ENCODE peak calls at places on chromosomes 4 and X, in eight cellular contexts. B is CD4-positive, alpha-beta T cell; V is RWPE1; Q is psoas muscle; K is hepatocyte; Y is BE2C; G is nephron progenitor cell; L is MM.1S. E is an unnamed sample.

GRCh38 chr4:159476886-159477285 is 374.0 kb downstream of the RAPGEF2 start:
- DNase-seq in B (no peak), V (no peak), Q (no peak), K (no peak), Y (no peak), G (no peak), L (no peak), E (no peak)

GRCh38 chr4:5029447-5029846 is 10.2 kb upstream of the CYTL1 start:
- DNase-seq in B (no peak), V (no peak), Q (no peak), K (no peak), Y (no peak), G (no peak), L (no peak), E (no peak)

GRCh38 chr4:177079327-177079726 is 230.3 kb upstream of the NEIL3 start:
- DNase-seq in B (no peak), V (no peak), Q (no peak), K (no peak), Y (no peak), G (no peak), L (no peak), E (peak; percentile 3)

GRCh38 chr4:73068496-73069337 is 799 bp downstream of the COX18 start:
- DNase-seq in B (no peak), V (peak; percentile 6), Q (no peak), K (peak; percentile 14), Y (no peak), G (no peak), L (peak; percentile 39), E (peak; percentile 38)

GRCh38 chr4:8474856-8475255 is 34.3 kb downstream of the TRMT44 start:
- DNase-seq in B (no peak), V (no peak), Q (no peak), K (no peak), Y (no peak), G (no peak), L (no peak), E (no peak)

GRCh38 chrX:92247076-92247475 is 467.9 kb downstream of the PCDH11X start:
- DNase-seq in B (no peak), V (peak; percentile 26), Q (no peak), K (no peak), Y (no peak), G (no peak), L (no peak), E (peak; percentile 2)

GRCh38 chrX:24424948-24425347 is 40.1 kb upstream of the PDK3 start:
- DNase-seq in B (no peak), V (no peak), Q (peak; percentile 53), K (peak; percentile 36), Y (no peak), G (no peak), L (no peak), E (no peak)

GRCh38 chr4:10281996-10282395 is 165.4 kb upstream of the WDR1 start:
- DNase-seq in B (no peak), V (peak; percentile 24), Q (no peak), K (no peak), Y (no peak), G (no peak), L (no peak), E (peak; percentile 35)

GRCh38 chrX:53682885-53683555 is 3.5 kb downstream of the HUWE1 start:
- DNase-seq in B (peak; percentile 12), V (no peak), Q (peak; percentile 19), K (peak; percentile 55), Y (peak; percentile 49), G (peak; percentile 36), L (peak; percentile 30), E (peak; percentile 49)

GRCh38 chr4:128958194-128958593 is 135.1 kb downstream of the SCLT1 start:
- DNase-seq in B (no peak), V (no peak), Q (no peak), K (peak; percentile 13), Y (no peak), G (no peak), L (no peak), E (no peak)

GRCh38 chr4:100147198-100147597 is 43.1 kb downstream of the DDIT4L start:
- DNase-seq in B (no peak), V (no peak), Q (no peak), K (no peak), Y (no peak), G (no peak), L (no peak), E (no peak)

GRCh38 chr4:14165253-14165942 is 537.9 kb upstream of the BOD1L1 start:
- DNase-seq in B (no peak), V (no peak), Q (no peak), K (no peak), Y (no peak), G (no peak), L (peak; percentile 72), E (no peak)

GRCh38 chr4:139214039-139214534 is 37.1 kb upstream of the ELF2 start:
- DNase-seq in B (no peak), V (no peak), Q (peak; percentile 22), K (no peak), Y (peak; percentile 35), G (peak; percentile 10), L (peak; percentile 93), E (no peak)

GRCh38 chr4:137601924-137602323 is 69.6 kb upstream of the PCDH18 start:
- DNase-seq in B (no peak), V (no peak), Q (no peak), K (peak; percentile 26), Y (peak; percentile 8), G (no peak), L (no peak), E (peak; percentile 73)

GRCh38 chrX:150565551-150565950 is 2.9 kb upstream of the MTM1 start:
- DNase-seq in B (no peak), V (no peak), Q (no peak), K (no peak), Y (no peak), G (no peak), L (no peak), E (no peak)

GRCh38 chrX:55489315-55490009 is at the start of gene USP51:
- DNase-seq in B (peak; percentile 11), V (no peak), Q (peak; percentile 21), K (peak; percentile 81), Y (peak; percentile 8), G (peak; percentile 51), L (no peak), E (no peak)

GRCh38 chr4:15525080-15525479 is 55.4 kb downstream of the CC2D2A start:
- DNase-seq in B (no peak), V (peak; percentile 68), Q (no peak), K (peak; percentile 49), Y (no peak), G (no peak), L (no peak), E (peak; percentile 97)

GRCh38 chr4:116872941-116873340 is 212.4 kb downstream of the TRAM1L1 start:
- DNase-seq in B (no peak), V (no peak), Q (no peak), K (no peak), Y (no peak), G (no peak), L (no peak), E (no peak)

GRCh38 chr4:175891863-175892262 is 79.8 kb upstream of the GPM6A start:
- DNase-seq in B (no peak), V (no peak), Q (no peak), K (peak; percentile 71), Y (no peak), G (no peak), L (peak; percentile 53), E (peak; percentile 39)
- TF ChIP-seq CTCF in B (no peak), V (peak; percentile 37), Q (no peak), K (peak; percentile 56), Y (peak; percentile 30), G (peak; percentile 39), L (peak; percentile 37), E (no peak)

GRCh38 chrX:114619874-114620273 is 36.0 kb downstream of the HTR2C start:
- DNase-seq in B (no peak), V (no peak), Q (no peak), K (peak; percentile 18), Y (peak; percentile 3), G (peak; percentile 4), L (no peak), E (peak; percentile 4)
- TF ChIP-seq CTCF in B (no peak), V (peak; percentile 32), Q (peak; percentile 23), K (peak; percentile 49), Y (peak; percentile 50), G (peak; percentile 54), L (peak; percentile 37), E (peak; percentile 47)

DNA sequence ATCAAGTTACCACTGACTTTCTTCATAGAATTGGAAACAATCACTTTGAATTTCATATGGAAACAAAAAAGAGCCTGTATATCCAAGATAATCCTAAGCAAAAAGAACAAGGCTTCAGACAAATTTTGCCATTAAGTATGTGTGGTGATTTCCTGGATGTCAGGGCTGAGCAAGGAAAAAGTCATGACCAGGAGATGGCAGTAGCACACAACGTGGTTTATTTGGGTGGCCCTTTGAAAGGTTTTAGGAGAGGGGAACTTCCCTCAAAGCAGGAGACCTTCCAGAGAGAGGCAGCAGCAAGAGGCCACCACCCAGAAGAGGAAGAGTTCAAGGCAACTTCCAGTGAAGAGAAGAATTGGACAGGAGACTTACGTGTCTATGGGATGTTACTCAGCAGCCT is 18.1 kb upstream of the ZXDB start:
- DNase-seq in B (no peak), V (no peak), Q (no peak), K (no peak), Y (peak; percentile 11), G (peak; percentile 4), L (peak; percentile 45), E (peak; percentile 24)
- TF ChIP-seq CTCF in B (peak; percentile 46), V (peak; percentile 28), Q (peak; percentile 37), K (peak; percentile 43), Y (peak; percentile 51), G (peak; percentile 29), L (peak; percentile 56), E (peak; percentile 47)

GRCh38 chr4:95546866-95547707 is 1.7 kb downstream of the UNC5C start:
- DNase-seq in B (no peak), V (no peak), Q (no peak), K (no peak), Y (peak; percentile 66), G (peak; percentile 35), L (no peak), E (no peak)

GRCh38 chr4:95546236-95546635 is 2.5 kb downstream of the UNC5C start:
- DNase-seq in B (no peak), V (no peak), Q (no peak), K (no peak), Y (no peak), G (no peak), L (no peak), E (no peak)

GRCh38 chr4:95541889-95542607 is 6.7 kb downstream of the UNC5C start:
- DNase-seq in B (no peak), V (no peak), Q (no peak), K (no peak), Y (no peak), G (no peak), L (no peak), E (no peak)

GRCh38 chr4:95545526-95545925 is 3.2 kb downstream of the UNC5C start:
- DNase-seq in B (no peak), V (no peak), Q (no peak), K (no peak), Y (peak; percentile 46), G (no peak), L (no peak), E (no peak)

DNA sequence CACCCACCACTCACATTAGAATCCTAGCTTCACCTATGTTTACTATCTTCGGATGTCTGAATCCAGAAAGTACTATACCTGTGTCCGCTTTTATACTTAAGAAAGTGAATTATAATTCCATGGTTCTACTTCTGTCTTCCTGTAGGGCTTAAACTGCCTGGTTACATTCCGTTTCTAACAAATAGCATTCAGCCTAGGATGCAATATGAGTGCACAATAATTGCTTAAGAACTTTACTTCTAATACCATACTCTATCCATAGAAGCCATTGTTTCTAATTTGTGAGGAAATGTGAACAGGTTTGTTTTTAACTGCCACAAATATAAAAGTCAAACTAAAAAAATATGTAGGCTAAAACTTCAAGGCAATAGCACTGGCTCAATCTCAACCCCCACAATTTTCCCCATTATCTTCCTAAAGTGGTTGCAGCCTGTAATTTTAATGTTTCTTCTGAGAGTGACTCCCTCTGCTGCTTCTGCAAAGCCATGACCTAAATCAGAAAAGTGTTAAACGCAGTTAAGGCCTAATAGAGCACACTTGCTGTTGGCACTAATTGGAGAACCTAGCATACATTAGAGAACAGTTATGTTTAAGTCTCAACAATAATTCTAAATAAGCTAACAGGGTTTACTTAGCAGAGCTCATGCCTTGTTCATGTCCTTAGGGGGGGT is 4.2 kb downstream of the UNC5C start:
- DNase-seq in B (no peak), V (no peak), Q (no peak), K (no peak), Y (no peak), G (no peak), L (no peak), E (no peak)
- TF ChIP-seq CTCF in B (no peak), V (no peak), Q (no peak), K (peak; percentile 33), Y (peak; percentile 62), G (no peak), L (no peak), E (peak; percentile 7)

E was measured in epithelial cell of esophagus.